ENCODE peak calls at places on chromosomes 2 and 18, in ten cellular contexts. One of them, this sample, is unnamed.

GRCh38 chr18:20971886-20972267 is 139.7 kb downstream of the ROCK1 start:
- DNase-seq in activated effector memory CD4-positive, alpha-beta T cell treated with Interleukin-2 at 50 U/mL for 16 hours: no peak
- DNase-seq in non-pigmented ciliary epithelial cell: no peak
- DNase-seq in KBM-7: peak
- DNase-seq in stomach: no peak
- DNase-seq in substantia nigra: no peak
- DNase-seq in left colon: no peak
- DNase-seq in HEK293T: peak
- DNase-seq in stimulated activated CD4-positive, alpha-beta T cell treated with anti-CD3 and anti-CD28 coated beads, Interleukin-15, amount 100 ng/mL, for 24 hours: no peak
- DNase-seq in NCI-H2171: no peak
- DNase-seq in this sample: no peak

GRCh38 chr2:60551241-60552095 is 2.0 kb downstream of the BCL11A start:
- DNase-seq in activated effector memory CD4-positive, alpha-beta T cell treated with Interleukin-2 at 50 U/mL for 16 hours: no peak
- DNase-seq in non-pigmented ciliary epithelial cell: no peak
- DNase-seq in KBM-7: peak
- DNase-seq in stomach: peak
- DNase-seq in substantia nigra: no peak
- DNase-seq in left colon: peak
- DNase-seq in HEK293T: peak
- DNase-seq in stimulated activated CD4-positive, alpha-beta T cell treated with anti-CD3 and anti-CD28 coated beads, Interleukin-15, amount 100 ng/mL, for 24 hours: peak
- DNase-seq in NCI-H2171: peak
- DNase-seq in this sample: no peak

GRCh38 chr2:233350708-233351107 is 3.6 kb upstream of the DGKD start:
- DNase-seq in activated effector memory CD4-positive, alpha-beta T cell treated with Interleukin-2 at 50 U/mL for 16 hours: no peak
- DNase-seq in non-pigmented ciliary epithelial cell: peak
- DNase-seq in KBM-7: peak
- DNase-seq in stomach: no peak
- DNase-seq in substantia nigra: no peak
- DNase-seq in left colon: peak
- DNase-seq in HEK293T: peak
- DNase-seq in stimulated activated CD4-positive, alpha-beta T cell treated with anti-CD3 and anti-CD28 coated beads, Interleukin-15, amount 100 ng/mL, for 24 hours: peak
- DNase-seq in NCI-H2171: no peak
- DNase-seq in this sample: no peak

GRCh38 chr2:161424179-161424763 is 8.2 kb downstream of the TBR1 start:
- DNase-seq in activated effector memory CD4-positive, alpha-beta T cell treated with Interleukin-2 at 50 U/mL for 16 hours: no peak
- DNase-seq in non-pigmented ciliary epithelial cell: no peak
- DNase-seq in KBM-7: no peak
- DNase-seq in stomach: no peak
- DNase-seq in substantia nigra: no peak
- DNase-seq in left colon: no peak
- DNase-seq in HEK293T: no peak
- DNase-seq in stimulated activated CD4-positive, alpha-beta T cell treated with anti-CD3 and anti-CD28 coated beads, Interleukin-15, amount 100 ng/mL, for 24 hours: no peak
- DNase-seq in NCI-H2171: no peak
- DNase-seq in this sample: no peak

GRCh38 chr2:217685255-217685605 is 317.6 kb downstream of the TNS1 start:
- DNase-seq in activated effector memory CD4-positive, alpha-beta T cell treated with Interleukin-2 at 50 U/mL for 16 hours: no peak
- DNase-seq in non-pigmented ciliary epithelial cell: peak
- DNase-seq in KBM-7: no peak
- DNase-seq in stomach: peak
- DNase-seq in substantia nigra: no peak
- DNase-seq in left colon: peak
- DNase-seq in HEK293T: peak
- DNase-seq in stimulated activated CD4-positive, alpha-beta T cell treated with anti-CD3 and anti-CD28 coated beads, Interleukin-15, amount 100 ng/mL, for 24 hours: no peak
- DNase-seq in NCI-H2171: no peak
- DNase-seq in this sample: no peak

GRCh38 chr2:223908304-223909047 is 36.7 kb downstream of the WDFY1 start:
- DNase-seq in activated effector memory CD4-positive, alpha-beta T cell treated with Interleukin-2 at 50 U/mL for 16 hours: no peak
- DNase-seq in non-pigmented ciliary epithelial cell: no peak
- DNase-seq in KBM-7: no peak
- DNase-seq in stomach: peak
- DNase-seq in substantia nigra: no peak
- DNase-seq in left colon: no peak
- DNase-seq in HEK293T: no peak
- DNase-seq in stimulated activated CD4-positive, alpha-beta T cell treated with anti-CD3 and anti-CD28 coated beads, Interleukin-15, amount 100 ng/mL, for 24 hours: no peak
- DNase-seq in NCI-H2171: no peak
- DNase-seq in this sample: no peak

GRCh38 chr2:29310665-29311348 is 195.6 kb downstream of the CLIP4 start:
- DNase-seq in activated effector memory CD4-positive, alpha-beta T cell treated with Interleukin-2 at 50 U/mL for 16 hours: no peak
- DNase-seq in non-pigmented ciliary epithelial cell: no peak
- DNase-seq in KBM-7: no peak
- DNase-seq in stomach: no peak
- DNase-seq in substantia nigra: no peak
- DNase-seq in left colon: no peak
- DNase-seq in HEK293T: no peak
- DNase-seq in stimulated activated CD4-positive, alpha-beta T cell treated with anti-CD3 and anti-CD28 coated beads, Interleukin-15, amount 100 ng/mL, for 24 hours: no peak
- DNase-seq in NCI-H2171: no peak
- DNase-seq in this sample: no peak

GRCh38 chr2:23703037-23703582 is 223.8 kb downstream of the ATAD2B start:
- DNase-seq in activated effector memory CD4-positive, alpha-beta T cell treated with Interleukin-2 at 50 U/mL for 16 hours: no peak
- DNase-seq in non-pigmented ciliary epithelial cell: no peak
- DNase-seq in KBM-7: no peak
- DNase-seq in stomach: no peak
- DNase-seq in substantia nigra: no peak
- DNase-seq in left colon: no peak
- DNase-seq in HEK293T: no peak
- DNase-seq in stimulated activated CD4-positive, alpha-beta T cell treated with anti-CD3 and anti-CD28 coated beads, Interleukin-15, amount 100 ng/mL, for 24 hours: no peak
- DNase-seq in NCI-H2171: no peak
- DNase-seq in this sample: no peak

GRCh38 chr2:188079176-188079575 is 212.5 kb upstream of the GULP1 start:
- DNase-seq in activated effector memory CD4-positive, alpha-beta T cell treated with Interleukin-2 at 50 U/mL for 16 hours: no peak
- DNase-seq in non-pigmented ciliary epithelial cell: peak
- DNase-seq in KBM-7: no peak
- DNase-seq in stomach: no peak
- DNase-seq in substantia nigra: no peak
- DNase-seq in left colon: no peak
- DNase-seq in HEK293T: no peak
- DNase-seq in stimulated activated CD4-positive, alpha-beta T cell treated with anti-CD3 and anti-CD28 coated beads, Interleukin-15, amount 100 ng/mL, for 24 hours: no peak
- DNase-seq in NCI-H2171: no peak
- DNase-seq in this sample: no peak

GRCh38 chr2:149648282-149649030 is 60.9 kb upstream of the MMADHC start:
- DNase-seq in activated effector memory CD4-positive, alpha-beta T cell treated with Interleukin-2 at 50 U/mL for 16 hours: no peak
- DNase-seq in non-pigmented ciliary epithelial cell: peak
- DNase-seq in KBM-7: no peak
- DNase-seq in stomach: no peak
- DNase-seq in substantia nigra: no peak
- DNase-seq in left colon: no peak
- DNase-seq in HEK293T: no peak
- DNase-seq in stimulated activated CD4-positive, alpha-beta T cell treated with anti-CD3 and anti-CD28 coated beads, Interleukin-15, amount 100 ng/mL, for 24 hours: no peak
- DNase-seq in NCI-H2171: no peak
- DNase-seq in this sample: no peak

GRCh38 chr2:36568533-36569246 is 29.3 kb downstream of the FEZ2 start:
- DNase-seq in activated effector memory CD4-positive, alpha-beta T cell treated with Interleukin-2 at 50 U/mL for 16 hours: no peak
- DNase-seq in non-pigmented ciliary epithelial cell: no peak
- DNase-seq in KBM-7: no peak
- DNase-seq in stomach: no peak
- DNase-seq in substantia nigra: no peak
- DNase-seq in left colon: no peak
- DNase-seq in HEK293T: no peak
- DNase-seq in stimulated activated CD4-positive, alpha-beta T cell treated with anti-CD3 and anti-CD28 coated beads, Interleukin-15, amount 100 ng/mL, for 24 hours: no peak
- DNase-seq in NCI-H2171: no peak
- DNase-seq in this sample: no peak

GRCh38 chr2:197628043-197628500 is 47.3 kb downstream of the RFTN2 start:
- DNase-seq in activated effector memory CD4-positive, alpha-beta T cell treated with Interleukin-2 at 50 U/mL for 16 hours: no peak
- DNase-seq in non-pigmented ciliary epithelial cell: no peak
- DNase-seq in KBM-7: no peak
- DNase-seq in stomach: no peak
- DNase-seq in substantia nigra: peak
- DNase-seq in left colon: no peak
- DNase-seq in HEK293T: no peak
- DNase-seq in stimulated activated CD4-positive, alpha-beta T cell treated with anti-CD3 and anti-CD28 coated beads, Interleukin-15, amount 100 ng/mL, for 24 hours: no peak
- DNase-seq in NCI-H2171: no peak
- DNase-seq in this sample: peak

GRCh38 chr2:73006969-73007710 is 64.4 kb downstream of the SFXN5 start:
- DNase-seq in activated effector memory CD4-positive, alpha-beta T cell treated with Interleukin-2 at 50 U/mL for 16 hours: no peak
- DNase-seq in non-pigmented ciliary epithelial cell: no peak
- DNase-seq in KBM-7: no peak
- DNase-seq in stomach: no peak
- DNase-seq in substantia nigra: no peak
- DNase-seq in left colon: no peak
- DNase-seq in HEK293T: no peak
- DNase-seq in stimulated activated CD4-positive, alpha-beta T cell treated with anti-CD3 and anti-CD28 coated beads, Interleukin-15, amount 100 ng/mL, for 24 hours: no peak
- DNase-seq in NCI-H2171: no peak
- DNase-seq in this sample: no peak

GRCh38 chr18:44589709-44590108 is 91.0 kb upstream of the SETBP1 start:
- DNase-seq in activated effector memory CD4-positive, alpha-beta T cell treated with Interleukin-2 at 50 U/mL for 16 hours: no peak
- DNase-seq in non-pigmented ciliary epithelial cell: no peak
- DNase-seq in KBM-7: no peak
- DNase-seq in stomach: no peak
- DNase-seq in substantia nigra: no peak
- DNase-seq in left colon: no peak
- DNase-seq in HEK293T: no peak
- DNase-seq in stimulated activated CD4-positive, alpha-beta T cell treated with anti-CD3 and anti-CD28 coated beads, Interleukin-15, amount 100 ng/mL, for 24 hours: no peak
- DNase-seq in NCI-H2171: no peak
- DNase-seq in this sample: no peak

GRCh38 chr2:201882353-201883095 is 76.2 kb downstream of the CDK15 start:
- DNase-seq in activated effector memory CD4-positive, alpha-beta T cell treated with Interleukin-2 at 50 U/mL for 16 hours: no peak
- DNase-seq in non-pigmented ciliary epithelial cell: no peak
- DNase-seq in KBM-7: peak
- DNase-seq in stomach: no peak
- DNase-seq in substantia nigra: no peak
- DNase-seq in left colon: no peak
- DNase-seq in HEK293T: no peak
- DNase-seq in stimulated activated CD4-positive, alpha-beta T cell treated with anti-CD3 and anti-CD28 coated beads, Interleukin-15, amount 100 ng/mL, for 24 hours: peak
- DNase-seq in NCI-H2171: peak
- DNase-seq in this sample: no peak

GRCh38 chr2:156466739-156467405 is 30.7 kb downstream of the GPD2 start:
- DNase-seq in activated effector memory CD4-positive, alpha-beta T cell treated with Interleukin-2 at 50 U/mL for 16 hours: no peak
- DNase-seq in non-pigmented ciliary epithelial cell: no peak
- DNase-seq in KBM-7: no peak
- DNase-seq in stomach: peak
- DNase-seq in substantia nigra: no peak
- DNase-seq in left colon: peak
- DNase-seq in HEK293T: no peak
- DNase-seq in stimulated activated CD4-positive, alpha-beta T cell treated with anti-CD3 and anti-CD28 coated beads, Interleukin-15, amount 100 ng/mL, for 24 hours: no peak
- DNase-seq in NCI-H2171: no peak
- DNase-seq in this sample: peak

GRCh38 chr2:58081000-58081399 is 34.4 kb downstream of the VRK2 start:
- DNase-seq in activated effector memory CD4-positive, alpha-beta T cell treated with Interleukin-2 at 50 U/mL for 16 hours: no peak
- DNase-seq in non-pigmented ciliary epithelial cell: no peak
- DNase-seq in KBM-7: no peak
- DNase-seq in stomach: no peak
- DNase-seq in substantia nigra: no peak
- DNase-seq in left colon: no peak
- DNase-seq in HEK293T: no peak
- DNase-seq in stimulated activated CD4-positive, alpha-beta T cell treated with anti-CD3 and anti-CD28 coated beads, Interleukin-15, amount 100 ng/mL, for 24 hours: no peak
- DNase-seq in NCI-H2171: no peak
- DNase-seq in this sample: no peak